ENCODE peak calls at places on chromosomes 12 and 14, in seven cellular contexts. H is CD4-positive, alpha-beta T cell; F is H1; P is upper lobe of right lung; B is neural progenitor cell; R is A549; L is ovary. Z is an unnamed sample.

GRCh38 chr12:116246490-116247179 is 30.9 kb downstream of the MED13L start:
- DNase-seq in H (no peak), F (no peak), P (no peak), B (no peak), R (no peak), L (no peak), Z (no peak)

GRCh38 chr12:96136129-96136528 is 58.0 kb upstream of the ELK3 start:
- DNase-seq in H (no peak), F (no peak), P (no peak), B (no peak), R (no peak), L (no peak), Z (no peak)

GRCh38 chr12:62605972-62606371 is 139.3 kb downstream of the MON2 start:
- DNase-seq in H (no peak), F (no peak), P (no peak), B (peak), R (no peak), L (no peak), Z (no peak)

GRCh38 chr14:51430600-51430999 is 190.6 kb downstream of the TMX1 start:
- DNase-seq in H (no peak), F (peak), P (no peak), B (peak), R (no peak), L (peak), Z (no peak)

GRCh38 chr14:87013583-87013982 is 979.4 kb downstream of the GALC start:
- DNase-seq in H (no peak), F (no peak), P (no peak), B (no peak), R (no peak), L (no peak), Z (no peak)

GRCh38 chr12:132027636-132028035 is 77.9 kb downstream of the EP400 start:
- DNase-seq in H (no peak), F (no peak), P (no peak), B (no peak), R (no peak), L (no peak), Z (no peak)

GRCh38 chr12:29783773-29784666 is at the start of gene TMTC1:
- DNase-seq in H (no peak), F (peak), P (peak), B (peak), R (peak), L (peak), Z (peak)

GRCh38 chr12:121513464-121514183 is 67.2 kb downstream of the KDM2B start:
- DNase-seq in H (no peak), F (peak), P (peak), B (peak), R (peak), L (no peak), Z (no peak)

GRCh38 chr14:93056840-93057585 is 58.7 kb downstream of the ITPK1 start:
- DNase-seq in H (no peak), F (no peak), P (no peak), B (no peak), R (no peak), L (no peak), Z (no peak)

GRCh38 chr12:112347521-112347920 is 34.7 kb downstream of the HECTD4 start:
- DNase-seq in H (no peak), F (no peak), P (no peak), B (no peak), R (no peak), L (no peak), Z (no peak)

GRCh38 chr14:79605863-79606262 is 605.4 kb downstream of the DIO2 start:
- DNase-seq in H (no peak), F (no peak), P (no peak), B (peak), R (no peak), L (no peak), Z (no peak)

GRCh38 chr12:110647669-110648068 is 33.7 kb downstream of the TCTN1 start:
- DNase-seq in H (no peak), F (no peak), P (no peak), B (no peak), R (no peak), L (no peak), Z (no peak)

GRCh38 chr14:76323331-76324050 is 52.4 kb upstream of the ESRRB start:
- DNase-seq in H (no peak), F (no peak), P (no peak), B (no peak), R (no peak), L (no peak), Z (no peak)

GRCh38 chr12:116196752-116197718 is 80.5 kb downstream of the MED13L start:
- DNase-seq in H (no peak), F (no peak), P (no peak), B (no peak), R (no peak), L (no peak), Z (no peak)

GRCh38 chr12:66168410-66168809 is 1.4 kb downstream of the TMBIM4 start:
- DNase-seq in H (no peak), F (no peak), P (no peak), B (no peak), R (no peak), L (no peak), Z (no peak)

GRCh38 chr12:65885716-65886115 is 61.4 kb downstream of the HMGA2 start:
- DNase-seq in H (no peak), F (no peak), P (no peak), B (no peak), R (no peak), L (no peak), Z (no peak)

GRCh38 chr14:79749051-79749450 is 462.3 kb downstream of the DIO2 start:
- DNase-seq in H (no peak), F (no peak), P (no peak), B (no peak), R (no peak), L (no peak), Z (no peak)

GRCh38 chr12:6452245-6452731 is 446 bp downstream of the TAPBPL start:
- DNase-seq in H (no peak), F (no peak), P (no peak), B (peak), R (no peak), L (peak), Z (peak)

GRCh38 chr12:94982456-94982855 is 21.0 kb downstream of the NDUFA12 start:
- DNase-seq in H (no peak), F (no peak), P (no peak), B (peak), R (no peak), L (no peak), Z (no peak)

GRCh38 chr14:73227812-73228781 is 9.2 kb upstream of the PAPLN start:
- DNase-seq in H (no peak), F (no peak), P (no peak), B (peak), R (peak), L (peak), Z (no peak)

GRCh38 chr12:64461634-64462414 is 9.9 kb downstream of the TBK1 start:
- DNase-seq in H (no peak), F (no peak), P (no peak), B (no peak), R (no peak), L (no peak), Z (no peak)

GRCh38 chr14:99563749-99564129 is 40.3 kb downstream of the CCDC85C start:
- DNase-seq in H (no peak), F (no peak), P (no peak), B (no peak), R (no peak), L (no peak), Z (no peak)

GRCh38 chr14:94174622-94175402 is 690 bp downstream of the PPP4R4 start:
- DNase-seq in H (no peak), F (no peak), P (no peak), B (peak), R (no peak), L (peak), Z (no peak)

GRCh38 chr14:93045965-93046695 is 69.6 kb downstream of the ITPK1 start:
- DNase-seq in H (no peak), F (no peak), P (no peak), B (no peak), R (no peak), L (no peak), Z (no peak)

GRCh38 chr14:64673748-64674147 is 30.5 kb upstream of the PLEKHG3 start:
- DNase-seq in H (peak), F (no peak), P (no peak), B (no peak), R (no peak), L (no peak), Z (no peak)

GRCh38 chr12:84508325-84508861 is 404.2 kb downstream of the SLC6A15 start:
- DNase-seq in H (no peak), F (no peak), P (no peak), B (peak), R (peak), L (no peak), Z (no peak)

GRCh38 chr14:65164068-65164824 is 61.9 kb upstream of the MAX start:
- DNase-seq in H (peak), F (no peak), P (no peak), B (peak), R (peak), L (no peak), Z (no peak)

GRCh38 chr14:66003082-66003740 is 483.0 kb upstream of the CCDC196 start:
- DNase-seq in H (no peak), F (no peak), P (no peak), B (peak), R (no peak), L (no peak), Z (no peak)

GRCh38 chr14:23925523-23926075 is 28.0 kb upstream of the DHRS4 start:
- DNase-seq in H (no peak), F (no peak), P (no peak), B (no peak), R (no peak), L (no peak), Z (no peak)

GRCh38 chr14:21579976-21580375 is at the start of gene OR10G3:
- DNase-seq in H (no peak), F (no peak), P (no peak), B (no peak), R (no peak), L (no peak), Z (no peak)

GRCh38 chr12:109358154-109358869 is 10.6 kb downstream of the MYO1H start:
- DNase-seq in H (no peak), F (no peak), P (no peak), B (no peak), R (no peak), L (no peak), Z (no peak)

GRCh38 chr12:117699575-117699974 is 269.2 kb downstream of the KSR2 start:
- DNase-seq in H (no peak), F (no peak), P (no peak), B (no peak), R (no peak), L (no peak), Z (no peak)

GRCh38 chr12:124170756-124171155 is 124.1 kb upstream of the RFLNA start:
- DNase-seq in H (no peak), F (no peak), P (no peak), B (no peak), R (no peak), L (no peak), Z (no peak)

GRCh38 chr12:107254258-107254856 is 161.0 kb upstream of the CRY1 start:
- DNase-seq in H (no peak), F (no peak), P (no peak), B (no peak), R (no peak), L (no peak), Z (no peak)

GRCh38 chr12:113371808-113372207 is 13.4 kb downstream of the PLBD2 start:
- DNase-seq in H (no peak), F (no peak), P (no peak), B (no peak), R (no peak), L (no peak), Z (no peak)
- TF ChIP-seq CTCF in H (no peak), F (no peak), P (no peak), B (no peak), R (no peak), L (no peak), Z (no peak)

DNA sequence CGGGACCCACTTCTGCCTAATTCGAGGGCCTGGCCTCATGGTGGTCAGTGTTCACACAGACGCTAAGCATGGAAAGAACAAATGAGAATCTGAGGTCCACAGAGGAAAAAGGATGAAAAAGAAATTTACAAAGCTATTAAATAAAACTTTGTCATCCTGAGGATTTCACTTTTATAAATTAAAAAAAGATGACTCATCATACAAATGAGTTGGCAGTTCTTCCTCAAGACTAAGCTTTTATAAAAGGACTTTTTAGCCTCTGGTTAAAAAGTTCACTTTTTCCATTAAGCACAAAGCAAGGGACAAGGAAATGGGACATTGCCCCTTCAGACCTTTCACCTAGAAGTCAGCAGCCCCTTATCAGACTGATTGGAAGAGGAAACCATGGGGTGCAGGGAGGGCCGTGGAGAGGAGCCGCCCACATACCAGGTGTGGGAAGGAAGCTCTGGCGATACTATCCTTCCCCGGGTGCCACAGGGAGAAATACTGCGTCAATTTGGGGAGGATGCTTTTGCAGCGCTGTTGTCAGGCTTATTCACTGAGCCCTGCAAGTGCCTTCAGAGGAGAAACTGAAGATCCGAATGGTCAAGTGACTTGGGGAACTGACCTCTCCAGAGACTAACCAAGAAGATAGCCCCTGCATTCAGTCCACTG is 175.9 kb downstream of the EGLN3 start:
- DNase-seq in H (no peak), F (no peak), P (no peak), B (no peak), R (no peak), L (no peak), Z (no peak)
- H3K27ac ChIP-seq in H (no peak), F (no peak), P (no peak), B (no peak), R (no peak), L (no peak), Z (no peak)

DNA sequence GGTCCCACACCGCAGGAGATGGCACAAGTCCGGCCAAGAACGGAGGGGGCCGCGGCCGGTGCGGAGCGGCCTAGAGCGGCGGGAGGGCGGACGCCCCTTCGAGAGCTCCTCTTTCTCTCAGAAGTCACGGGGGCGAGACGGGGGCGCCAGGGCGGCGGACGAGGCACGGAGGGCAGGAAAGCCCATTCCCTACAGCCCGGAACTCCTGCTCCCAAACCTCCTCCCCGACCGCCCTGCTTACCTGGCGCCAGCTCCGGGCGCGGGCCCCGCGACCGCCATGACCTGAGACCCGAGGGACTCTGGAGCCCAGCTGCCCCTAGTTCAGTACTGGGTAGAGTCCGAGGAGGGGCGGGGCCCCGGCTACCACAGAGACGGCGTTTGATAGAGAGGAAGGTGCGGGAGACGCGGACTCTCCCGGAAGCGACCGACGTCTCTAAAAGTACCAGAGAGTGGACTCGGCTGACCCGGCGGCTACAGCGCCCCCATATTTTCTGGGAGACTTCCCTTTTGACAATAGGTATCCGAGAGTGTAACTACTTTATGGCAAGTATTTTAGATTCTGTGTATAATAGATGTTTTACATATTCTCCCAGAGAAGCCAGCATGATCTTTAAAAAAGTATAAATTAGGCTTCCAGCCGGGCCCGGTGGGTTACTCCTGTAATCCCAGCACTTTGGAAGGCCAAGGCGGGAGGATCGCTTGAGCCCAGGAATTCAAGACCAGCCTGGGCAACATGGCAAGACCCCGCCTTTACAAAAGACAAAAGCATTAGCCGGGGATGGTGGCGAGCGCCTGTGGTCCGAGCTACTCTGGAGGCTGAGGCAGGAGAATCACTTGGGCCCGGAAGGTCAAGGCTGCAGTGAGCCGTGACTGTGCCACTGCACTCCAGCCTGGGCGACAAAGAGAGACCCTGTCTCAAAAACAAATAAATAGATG is at the start of gene ABCD4:
- DNase-seq in H (peak), F (peak), P (peak), B (peak), R (peak), L (peak), Z (peak)
- TF ChIP-seq CTCF in H (peak), F (peak), P (peak), B (peak), R (peak), L (no peak), Z (peak)

DNA sequence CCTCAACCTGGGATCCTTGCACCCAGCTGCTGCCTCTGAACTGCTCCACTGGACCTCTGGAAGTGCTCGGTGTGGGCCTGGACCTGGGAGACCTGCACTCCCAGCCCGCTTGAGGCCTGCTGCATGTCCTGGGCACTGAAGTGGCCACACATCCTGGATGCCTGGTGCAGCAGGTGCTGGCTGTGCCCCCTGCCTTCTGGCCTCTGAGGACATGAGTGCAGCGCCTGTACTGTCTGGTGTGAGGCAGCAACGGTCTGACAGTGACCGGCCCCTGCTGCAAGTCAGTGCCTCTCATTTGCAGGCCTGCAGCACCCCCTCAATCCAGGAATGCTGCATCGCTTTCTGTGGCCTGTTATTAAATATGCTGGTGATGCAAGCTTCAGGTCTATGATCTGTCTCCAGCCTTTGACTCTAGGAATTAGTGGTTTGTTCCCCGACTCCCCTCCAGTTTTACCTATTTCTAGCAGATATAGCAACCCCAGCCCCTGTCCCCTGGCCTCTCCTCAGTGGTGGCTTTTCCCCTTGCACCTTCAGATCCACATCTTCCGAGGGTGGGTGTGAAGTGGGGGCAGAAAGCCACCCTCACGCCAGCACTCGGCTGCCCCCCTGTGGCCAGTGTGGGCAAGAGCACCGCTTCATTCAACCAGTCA is 3.6 kb downstream of the SMIM41 start:
- DNase-seq in H (peak), F (no peak), P (peak), B (peak), R (peak), L (peak), Z (peak)
- H3K27ac ChIP-seq in H (no peak), F (no peak), P (peak), B (no peak), R (peak), L (peak), Z (peak)

GRCh38 chr12:49537709-49538601 is 875 bp upstream of the KCNH3 start:
- DNase-seq in H (peak), F (no peak), P (peak), B (peak), R (peak), L (no peak), Z (peak)
- TF ChIP-seq CTCF in H (no peak), F (peak), P (no peak), B (peak), R (no peak), L (no peak), Z (no peak)

DNA sequence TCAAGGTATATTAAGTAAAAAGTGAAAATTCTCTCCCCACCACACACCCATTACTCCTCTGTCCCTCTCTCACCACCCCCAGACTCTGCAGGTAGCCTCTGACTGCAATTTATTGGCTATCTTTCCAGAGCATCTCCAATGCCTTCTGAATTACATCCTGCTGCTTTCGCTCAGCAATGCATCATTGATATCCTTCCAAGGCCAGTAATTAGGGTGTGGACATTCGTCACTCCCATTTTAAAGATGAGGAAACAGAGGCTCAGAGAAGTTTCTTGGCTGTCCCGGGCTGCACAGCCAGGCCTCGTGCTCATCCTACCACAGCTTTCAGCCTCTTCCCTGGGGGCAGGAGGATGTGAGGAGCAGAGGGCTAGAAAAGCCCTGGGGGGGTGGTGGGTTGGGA is 23.6 kb upstream of the PGF start:
- DNase-seq in H (no peak), F (no peak), P (no peak), B (no peak), R (no peak), L (no peak), Z (no peak)
- H3K27ac ChIP-seq in H (no peak), F (no peak), P (no peak), B (no peak), R (no peak), L (no peak), Z (peak)

DNA sequence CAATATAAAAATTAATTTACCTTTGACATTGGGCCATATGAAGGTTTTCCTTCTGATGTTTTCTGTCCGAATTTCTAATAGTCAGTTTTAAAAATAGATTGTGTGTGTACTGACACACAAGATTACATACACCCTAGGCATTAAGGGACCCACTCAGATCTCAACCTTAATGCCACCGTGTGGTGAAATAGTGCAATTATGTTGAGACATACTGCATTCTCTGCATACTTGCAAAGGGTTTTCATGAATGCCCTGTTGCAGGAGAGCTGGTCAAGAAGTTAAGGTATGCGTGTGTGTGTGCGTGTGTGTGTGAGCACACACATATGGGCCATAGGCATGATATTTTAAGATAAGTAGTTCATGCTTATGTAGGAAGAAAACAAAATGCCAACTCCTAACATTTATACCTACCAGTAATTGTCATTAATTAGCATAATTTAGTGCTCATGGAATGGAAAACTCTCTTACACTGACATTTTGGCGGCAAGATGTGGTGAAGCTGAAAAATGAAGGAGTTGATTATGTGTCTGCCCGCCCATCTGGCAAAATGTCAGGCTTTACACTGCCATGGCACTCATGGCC is 58.8 kb downstream of the PIK3C2G start:
- DNase-seq in H (no peak), F (peak), P (no peak), B (peak), R (peak), L (no peak), Z (no peak)
- TF ChIP-seq CTCF in H (no peak), F (peak), P (peak), B (peak), R (peak), L (no peak), Z (peak)

GRCh38 chr12:120498870-120499515 is 3.1 kb downstream of the DYNLL1 start:
- DNase-seq in H (no peak), F (no peak), P (no peak), B (no peak), R (no peak), L (no peak), Z (no peak)
- H3K27ac ChIP-seq in H (no peak), F (no peak), P (no peak), B (peak), R (no peak), L (no peak), Z (no peak)

Z was measured in ascending aorta.